ENCODE peak calls at places on chromosomes 11 and 22, in four cellular contexts. S, O, T and H are unnamed samples.

GRCh38 chr22:23069502-23070357 is 589 bp upstream of the GNAZ start:
- DNase-seq in S (peak; percentile 75), O (peak; percentile 95), T (peak; percentile 85), H (peak; percentile 94)

GRCh38 chr22:45993841-45994240 is 16.9 kb upstream of the WNT7B start:
- DNase-seq in S (no peak), O (no peak), T (no peak), H (no peak)

GRCh38 chr22:30238661-30239420 is 7.7 kb downstream of the LIF start:
- DNase-seq in S (peak; percentile 45), O (peak; percentile 74), T (no peak), H (no peak)

GRCh38 chr11:45169310-45170072 is 23.1 kb downstream of the PRDM11 start:
- DNase-seq in S (no peak), O (no peak), T (no peak), H (no peak)

GRCh38 chr11:65180877-65181568 is 705 bp upstream of the CAPN1 start:
- DNase-seq in S (peak; percentile 57), O (peak; percentile 72), T (peak; percentile 52), H (peak; percentile 29)

GRCh38 chr22:34976474-34976873 is 89.5 kb upstream of the ISX start:
- DNase-seq in S (no peak), O (no peak), T (no peak), H (no peak)

GRCh38 chr11:130449996-130450419 is 1.6 kb downstream of the ADAMTS15 start:
- DNase-seq in S (no peak), O (peak; percentile 93), T (no peak), H (peak; percentile 98)

GRCh38 chr11:21144556-21144955 is 475.2 kb downstream of the NELL1 start:
- DNase-seq in S (no peak), O (no peak), T (no peak), H (no peak)

GRCh38 chr11:87778341-87778740 is 396.9 kb downstream of the RAB38 start:
- DNase-seq in S (peak; percentile 86), O (no peak), T (no peak), H (no peak)

GRCh38 chr11:47587039-47587675 is 679 bp downstream of the FAM180B start:
- DNase-seq in S (no peak), O (no peak), T (no peak), H (no peak)

GRCh38 chr11:1785749-1786261 is 22.1 kb upstream of the CTSD start:
- DNase-seq in S (no peak), O (no peak), T (no peak), H (no peak)

GRCh38 chr22:30634477-30635233 is 926 bp upstream of the SLC35E4 start:
- DNase-seq in S (peak; percentile 82), O (peak; percentile 83), T (peak; percentile 92), H (peak; percentile 93)

GRCh38 chr11:128949791-128950454 is 7.3 kb upstream of the TP53AIP1 start:
- DNase-seq in S (no peak), O (no peak), T (no peak), H (no peak)

GRCh38 chr22:24105661-24106060 is 75.6 kb upstream of the SUSD2 start:
- DNase-seq in S (no peak), O (peak; percentile 25), T (no peak), H (no peak)

GRCh38 chr11:128520206-128520885 is 67.0 kb downstream of the ETS1 start:
- DNase-seq in S (no peak), O (no peak), T (no peak), H (no peak)

GRCh38 chr11:32870676-32871075 is 21.9 kb upstream of the QSER1 start:
- DNase-seq in S (no peak), O (no peak), T (peak; percentile 38), H (no peak)

GRCh38 chr11:28195449-28195848 is 87.3 kb downstream of the METTL15 start:
- DNase-seq in S (no peak), O (no peak), T (no peak), H (no peak)

GRCh38 chr11:44654057-44654456 is 72.7 kb upstream of the TSPAN18 start:
- DNase-seq in S (no peak), O (no peak), T (no peak), H (no peak)

GRCh38 chr11:117094776-117095175 is 3.5 kb downstream of the SIK3 start:
- DNase-seq in S (peak; percentile 43), O (no peak), T (no peak), H (no peak)

GRCh38 chr11:72589802-72590761 is 84.1 kb downstream of the PDE2A start:
- DNase-seq in S (no peak), O (peak; percentile 55), T (peak; percentile 44), H (no peak)

GRCh38 chr11:38315151-38315550 is 1717.1 kb upstream of the RAG2 start:
- DNase-seq in S (peak; percentile 83), O (no peak), T (no peak), H (no peak)

GRCh38 chr11:121408830-121409229 is 43.3 kb upstream of the SORL1 start:
- DNase-seq in S (no peak), O (no peak), T (no peak), H (no peak)

GRCh38 chr11:124801636-124802312 is 1.6 kb upstream of the MSANTD2 start:
- DNase-seq in S (no peak), O (no peak), T (no peak), H (no peak)

GRCh38 chr11:66429983-66430602 is 8.6 kb downstream of the MRPL11 start:
- DNase-seq in S (peak; percentile 39), O (peak; percentile 71), T (peak; percentile 77), H (peak; percentile 84)

GRCh38 chr11:83249972-83250593 is 36.1 kb downstream of the CCDC90B start:
- DNase-seq in S (peak; percentile 20), O (no peak), T (no peak), H (no peak)

GRCh38 chr22:42615092-42615859 is 593 bp upstream of the POLDIP3 start:
- DNase-seq in S (peak; percentile 100), O (peak; percentile 91), T (peak; percentile 79), H (peak; percentile 83)

GRCh38 chr11:1230121-1230455 is 7.2 kb downstream of the MUC5B start:
- DNase-seq in S (no peak), O (no peak), T (no peak), H (peak; percentile 54)

GRCh38 chr11:64643258-64643881 is 52.4 kb downstream of the SLC22A12 start:
- DNase-seq in S (no peak), O (no peak), T (no peak), H (no peak)

GRCh38 chr11:76266269-76266668 is 60.0 kb upstream of the WNT11 start:
- DNase-seq in S (peak; percentile 88), O (no peak), T (no peak), H (peak; percentile 79)

GRCh38 chr11:34449013-34449412 is 10.3 kb downstream of the CAT start:
- DNase-seq in S (peak; percentile 60), O (no peak), T (no peak), H (no peak)

GRCh38 chr22:37654556-37655251 is 3.8 kb upstream of the PDXP start:
- DNase-seq in S (no peak), O (no peak), T (no peak), H (no peak)

GRCh38 chr11:129932385-129933067 is 37.1 kb upstream of the NFRKB start:
- DNase-seq in S (peak; percentile 51), O (no peak), T (no peak), H (no peak)

GRCh38 chr22:40247976-40248375 is 70.3 kb downstream of the TNRC6B start:
- DNase-seq in S (no peak), O (no peak), T (peak; percentile 70), H (no peak)

GRCh38 chr11:130528301-130528651 is 79.8 kb downstream of the ADAMTS15 start:
- DNase-seq in S (no peak), O (no peak), T (no peak), H (no peak)

GRCh38 chr11:44572884-44573283 is 7.4 kb downstream of the CD82 start:
- DNase-seq in S (no peak), O (no peak), T (no peak), H (no peak)

GRCh38 chr11:101441747-101442146 is 142.1 kb downstream of the TRPC6 start:
- DNase-seq in S (no peak), O (peak; percentile 71), T (no peak), H (peak; percentile 82)

GRCh38 chr11:46338988-46339666 is 8.1 kb upstream of the DGKZ start:
- DNase-seq in S (no peak), O (peak; percentile 86), T (no peak), H (no peak)

GRCh38 chr11:113615098-113615497 is 91.0 kb downstream of the TMPRSS5 start:
- DNase-seq in S (no peak), O (no peak), T (no peak), H (no peak)

GRCh38 chr11:113615773-113616172 is 90.3 kb downstream of the TMPRSS5 start:
- DNase-seq in S (no peak), O (no peak), T (no peak), H (no peak)

GRCh38 chr11:113614097-113614496 is 92.0 kb downstream of the TMPRSS5 start:
- DNase-seq in S (no peak), O (no peak), T (no peak), H (no peak)

GRCh38 chr11:113613619-113614018 is 92.5 kb downstream of the TMPRSS5 start:
- DNase-seq in S (no peak), O (no peak), T (no peak), H (no peak)

DNA sequence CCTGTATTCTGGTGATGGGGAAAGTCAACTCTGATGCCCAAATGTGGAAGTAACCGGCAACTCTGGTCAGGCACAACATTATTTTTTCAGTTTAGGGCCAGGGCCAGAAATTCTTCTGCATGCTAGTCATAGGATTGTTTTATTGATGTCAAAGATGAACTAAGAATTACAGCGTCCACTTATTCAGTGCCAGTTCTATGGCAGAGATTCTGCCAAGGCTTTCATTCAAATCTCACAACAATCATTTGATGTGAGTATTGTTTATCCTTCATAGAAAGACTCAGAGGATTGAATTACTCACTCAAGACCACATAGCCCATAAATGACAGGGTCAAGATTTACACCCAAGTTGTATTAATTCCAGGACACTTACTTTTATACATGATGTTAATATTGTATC is 87.7 kb downstream of the TMPRSS5 start:
- DNase-seq in S (peak; percentile 82), O (no peak), T (no peak), H (peak; percentile 69)
- H3K27ac ChIP-seq in S (no peak overlapping the region), O (no peak overlapping the region), T (no peak overlapping the region), H (peak overlapping the region; percentile 76)

GRCh38 chr22:19761500-19762314 is 1.1 kb downstream of the TBX1 start:
- DNase-seq in S (no peak), O (no peak), T (no peak), H (no peak)
- H3K27ac ChIP-seq in S (no peak overlapping the region), O (no peak overlapping the region), T (no peak overlapping the region), H (no peak overlapping the region)

GRCh38 chr11:118659314-118659939 is 20.0 kb downstream of the TREH start:
- DNase-seq in S (peak; percentile 58), O (peak; percentile 93), T (peak; percentile 91), H (peak; percentile 95)
- H3K27ac ChIP-seq in S (no peak overlapping the region), O (peak overlapping the region; percentile 67), T (no peak overlapping the region), H (peak overlapping the region; percentile 36)

GRCh38 chr11:11410626-11411025 is 57.6 kb upstream of the CSNK2A3 start:
- DNase-seq in S (no peak), O (no peak), T (no peak), H (no peak)

GRCh38 chr11:11407738-11408084 is 54.7 kb upstream of the CSNK2A3 start:
- DNase-seq in S (no peak), O (no peak), T (no peak), H (peak; percentile 36)

GRCh38 chr11:11409916-11410315 is 56.9 kb upstream of the CSNK2A3 start:
- DNase-seq in S (no peak), O (no peak), T (no peak), H (no peak)

GRCh38 chr11:11408436-11409221 is 55.6 kb upstream of the CSNK2A3 start:
- DNase-seq in S (no peak), O (no peak), T (no peak), H (no peak)

DNA sequence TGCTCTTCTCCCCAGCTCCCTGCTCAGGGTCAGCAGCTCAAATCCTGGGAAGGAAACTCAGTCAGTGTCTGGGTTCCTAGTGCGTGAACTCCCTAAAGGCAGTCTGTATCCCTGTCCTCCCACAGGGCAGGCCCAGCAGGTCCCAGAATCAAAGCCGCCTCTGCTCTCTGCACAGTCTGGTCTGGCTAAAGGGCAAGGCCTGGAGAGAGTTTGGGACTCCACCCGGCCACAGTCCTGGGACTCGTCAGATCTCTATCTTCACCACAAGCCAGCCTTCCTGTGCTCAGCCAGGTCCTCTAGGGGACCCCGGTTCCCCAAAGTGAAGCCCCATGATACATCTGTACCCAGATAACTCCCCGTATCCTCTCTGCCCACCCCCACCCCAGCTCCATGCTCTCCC is 56.2 kb upstream of the CSNK2A3 start:
- DNase-seq in S (no peak), O (peak; percentile 30), T (no peak), H (no peak)
- H3K27ac ChIP-seq in S (no peak overlapping the region), O (peak overlapping the region; percentile 88), T (no peak overlapping the region), H (peak overlapping the region; percentile 82)